ENCODE peak calls at places on chromosomes 2 and 18, in four cellular contexts. One of them, this sample, is unnamed.

GRCh38 chr18:78871631-78872030 is 108.0 kb upstream of the SALL3 start:
- DNase-seq in fibroblast of mammary gland: no peak
- DNase-seq in AG09309: no peak
- DNase-seq in CD4-positive, CD25-positive, alpha-beta regulatory T cell: no peak
- DNase-seq in this sample: no peak

GRCh38 chr18:56028514-56028913 is 440.5 kb upstream of the TCF4 start:
- DNase-seq in fibroblast of mammary gland: peak; percentile 63
- DNase-seq in AG09309: peak; percentile 46
- DNase-seq in CD4-positive, CD25-positive, alpha-beta regulatory T cell: no peak
- DNase-seq in this sample: peak; percentile 12

GRCh38 chr2:240564191-240564570 is 4.0 kb downstream of the DUSP28 start:
- DNase-seq in fibroblast of mammary gland: no peak
- DNase-seq in AG09309: no peak
- DNase-seq in CD4-positive, CD25-positive, alpha-beta regulatory T cell: no peak
- DNase-seq in this sample: no peak

GRCh38 chr18:32267463-32267862 is 77.6 kb downstream of the MEP1B start:
- DNase-seq in fibroblast of mammary gland: no peak
- DNase-seq in AG09309: no peak
- DNase-seq in CD4-positive, CD25-positive, alpha-beta regulatory T cell: no peak
- DNase-seq in this sample: no peak

GRCh38 chr2:134668821-134669220 is 50.0 kb downstream of the TMEM163 start:
- DNase-seq in fibroblast of mammary gland: no peak
- DNase-seq in AG09309: no peak
- DNase-seq in CD4-positive, CD25-positive, alpha-beta regulatory T cell: peak; percentile 53
- DNase-seq in this sample: no peak

GRCh38 chr18:1133541-1133940 is 228.9 kb downstream of the ADCYAP1 start:
- DNase-seq in fibroblast of mammary gland: no peak
- DNase-seq in AG09309: no peak
- DNase-seq in CD4-positive, CD25-positive, alpha-beta regulatory T cell: no peak
- DNase-seq in this sample: no peak

GRCh38 chr18:44655435-44655834 is 25.3 kb upstream of the SETBP1 start:
- DNase-seq in fibroblast of mammary gland: no peak
- DNase-seq in AG09309: no peak
- DNase-seq in CD4-positive, CD25-positive, alpha-beta regulatory T cell: no peak
- DNase-seq in this sample: no peak

GRCh38 chr2:239264838-239265651 is 135.8 kb downstream of the HDAC4 start:
- DNase-seq in fibroblast of mammary gland: peak; percentile 82
- DNase-seq in AG09309: no peak
- DNase-seq in CD4-positive, CD25-positive, alpha-beta regulatory T cell: peak; percentile 61
- DNase-seq in this sample: no peak

GRCh38 chr18:961644-962355 is 57.1 kb downstream of the ADCYAP1 start:
- DNase-seq in fibroblast of mammary gland: peak; percentile 54
- DNase-seq in AG09309: peak; percentile 7
- DNase-seq in CD4-positive, CD25-positive, alpha-beta regulatory T cell: no peak
- DNase-seq in this sample: no peak

GRCh38 chr2:196166876-196167275 is 4.5 kb downstream of the STK17B start:
- DNase-seq in fibroblast of mammary gland: peak; percentile 67
- DNase-seq in AG09309: no peak
- DNase-seq in CD4-positive, CD25-positive, alpha-beta regulatory T cell: peak; percentile 27
- DNase-seq in this sample: peak; percentile 79
- H3K4me3 ChIP-seq in fibroblast of mammary gland: no peak overlapping the region
- H3K4me3 ChIP-seq in AG09309: no peak overlapping the region
- H3K4me3 ChIP-seq in CD4-positive, CD25-positive, alpha-beta regulatory T cell: peak overlapping the region; percentile 100
- H3K4me3 ChIP-seq in this sample: no peak overlapping the region

GRCh38 chr18:58076052-58076451 is 32.0 kb downstream of the NEDD4L start:
- DNase-seq in fibroblast of mammary gland: peak; percentile 8
- DNase-seq in AG09309: no peak
- DNase-seq in CD4-positive, CD25-positive, alpha-beta regulatory T cell: no peak
- DNase-seq in this sample: no peak
- H3K4me3 ChIP-seq in fibroblast of mammary gland: no peak overlapping the region
- H3K4me3 ChIP-seq in AG09309: no peak overlapping the region
- H3K4me3 ChIP-seq in CD4-positive, CD25-positive, alpha-beta regulatory T cell: no peak overlapping the region
- H3K4me3 ChIP-seq in this sample: no peak overlapping the region

GRCh38 chr2:225170162-225170561 is 127.9 kb upstream of the DOCK10 start:
- DNase-seq in fibroblast of mammary gland: no peak
- DNase-seq in AG09309: no peak
- DNase-seq in CD4-positive, CD25-positive, alpha-beta regulatory T cell: no peak
- DNase-seq in this sample: no peak

GRCh38 chr2:225177098-225177497 is 134.8 kb upstream of the DOCK10 start:
- DNase-seq in fibroblast of mammary gland: peak; percentile 69
- DNase-seq in AG09309: peak; percentile 71
- DNase-seq in CD4-positive, CD25-positive, alpha-beta regulatory T cell: no peak
- DNase-seq in this sample: peak; percentile 47

GRCh38 chr2:225173909-225174308 is 131.6 kb upstream of the DOCK10 start:
- DNase-seq in fibroblast of mammary gland: peak; percentile 10
- DNase-seq in AG09309: no peak
- DNase-seq in CD4-positive, CD25-positive, alpha-beta regulatory T cell: no peak
- DNase-seq in this sample: no peak

DNA sequence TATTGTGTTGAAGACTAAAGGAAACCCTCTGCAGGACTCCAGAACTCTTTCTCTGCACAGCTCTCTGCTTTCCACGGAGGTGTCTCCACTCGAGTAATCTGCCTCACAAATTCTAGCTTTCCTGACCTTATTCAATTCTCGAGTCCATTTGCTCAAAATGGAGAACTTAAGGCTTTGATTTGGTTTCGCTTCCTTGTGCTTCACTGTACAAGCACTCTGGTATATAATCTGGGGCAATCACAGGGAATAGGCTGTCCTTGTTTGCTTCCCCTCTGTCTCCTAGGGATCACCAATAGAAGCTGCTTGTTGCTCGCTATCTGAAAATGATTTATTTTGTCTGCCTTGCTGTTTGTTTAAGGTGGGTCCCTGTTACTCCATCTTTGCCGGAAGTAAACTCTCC is 129.1 kb upstream of the DOCK10 start:
- DNase-seq in fibroblast of mammary gland: no peak
- DNase-seq in AG09309: no peak
- DNase-seq in CD4-positive, CD25-positive, alpha-beta regulatory T cell: no peak
- DNase-seq in this sample: no peak
- H3K4me3 ChIP-seq in fibroblast of mammary gland: no peak overlapping the region
- H3K4me3 ChIP-seq in AG09309: no peak overlapping the region
- H3K4me3 ChIP-seq in CD4-positive, CD25-positive, alpha-beta regulatory T cell: no peak overlapping the region
- H3K4me3 ChIP-seq in this sample: no peak overlapping the region

GRCh38 chr2:105143467-105144127 is 97.9 kb upstream of the GPR45 start:
- DNase-seq in fibroblast of mammary gland: no peak
- DNase-seq in AG09309: no peak
- DNase-seq in CD4-positive, CD25-positive, alpha-beta regulatory T cell: no peak
- DNase-seq in this sample: no peak
- H3K4me3 ChIP-seq in fibroblast of mammary gland: peak overlapping the region; percentile 20
- H3K4me3 ChIP-seq in AG09309: peak overlapping the region; percentile 33
- H3K4me3 ChIP-seq in CD4-positive, CD25-positive, alpha-beta regulatory T cell: no peak overlapping the region
- H3K4me3 ChIP-seq in this sample: peak overlapping the region; percentile 34

GRCh38 chr2:191245046-191245868 is at the start of gene MYO1B:
- DNase-seq in fibroblast of mammary gland: peak; percentile 71
- DNase-seq in AG09309: no peak
- DNase-seq in CD4-positive, CD25-positive, alpha-beta regulatory T cell: peak; percentile 4
- DNase-seq in this sample: no peak

GRCh38 chr2:191246820-191247380 is 1.7 kb downstream of the MYO1B start:
- DNase-seq in fibroblast of mammary gland: no peak
- DNase-seq in AG09309: no peak
- DNase-seq in CD4-positive, CD25-positive, alpha-beta regulatory T cell: no peak
- DNase-seq in this sample: no peak

GRCh38 chr2:191247381-191248057 is 2.3 kb downstream of the MYO1B start:
- DNase-seq in fibroblast of mammary gland: peak; percentile 96
- DNase-seq in AG09309: peak; percentile 76
- DNase-seq in CD4-positive, CD25-positive, alpha-beta regulatory T cell: no peak
- DNase-seq in this sample: peak; percentile 84

GRCh38 chr2:191244350-191244749 is 854 bp upstream of the MYO1B start:
- DNase-seq in fibroblast of mammary gland: no peak
- DNase-seq in AG09309: no peak
- DNase-seq in CD4-positive, CD25-positive, alpha-beta regulatory T cell: no peak
- DNase-seq in this sample: no peak

GRCh38 chr2:191245869-191246531 is 796 bp downstream of the MYO1B start:
- DNase-seq in fibroblast of mammary gland: peak; percentile 60
- DNase-seq in AG09309: no peak
- DNase-seq in CD4-positive, CD25-positive, alpha-beta regulatory T cell: no peak
- DNase-seq in this sample: no peak
- H3K4me3 ChIP-seq in fibroblast of mammary gland: peak overlapping the region; percentile 83
- H3K4me3 ChIP-seq in AG09309: peak overlapping the region; percentile 98
- H3K4me3 ChIP-seq in CD4-positive, CD25-positive, alpha-beta regulatory T cell: no peak overlapping the region
- H3K4me3 ChIP-seq in this sample: peak overlapping the region; percentile 93

DNA sequence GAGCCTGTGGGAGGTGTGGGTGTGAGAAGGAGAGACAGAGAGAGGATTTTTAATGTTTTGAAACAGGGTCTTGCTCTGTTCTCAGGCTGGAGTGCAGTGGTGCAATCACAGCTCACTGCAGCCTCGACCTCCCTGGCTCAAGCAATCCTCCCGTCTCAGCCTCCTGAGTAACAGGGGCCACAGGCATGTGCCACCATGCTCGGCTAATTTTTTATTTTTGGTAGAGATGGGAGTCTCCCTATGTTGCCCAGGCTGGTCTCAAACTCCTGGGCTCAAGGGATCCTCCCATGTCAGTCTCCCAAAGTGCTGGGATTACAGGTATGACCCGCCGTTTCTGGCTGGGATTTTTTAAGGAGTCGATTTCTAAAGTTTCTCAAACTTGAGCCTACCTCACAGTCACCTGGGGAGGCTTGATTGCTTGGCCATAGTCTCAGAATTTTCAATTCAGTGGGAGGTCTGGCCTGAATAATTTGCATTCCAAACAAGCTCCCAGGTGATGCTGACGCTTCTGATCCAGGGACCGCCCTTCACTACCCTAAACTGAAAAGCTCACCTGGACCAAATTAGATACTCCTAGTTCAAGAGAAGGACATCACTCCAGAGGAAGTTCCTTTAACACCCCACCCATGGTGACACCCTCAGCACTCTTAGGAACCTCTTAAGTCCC is 70.8 kb upstream of the SLC1A4 start:
- DNase-seq in fibroblast of mammary gland: no peak
- DNase-seq in AG09309: no peak
- DNase-seq in CD4-positive, CD25-positive, alpha-beta regulatory T cell: no peak
- DNase-seq in this sample: no peak
- H3K4me3 ChIP-seq in fibroblast of mammary gland: peak overlapping the region; percentile 56
- H3K4me3 ChIP-seq in AG09309: peak overlapping the region; percentile 34
- H3K4me3 ChIP-seq in CD4-positive, CD25-positive, alpha-beta regulatory T cell: peak overlapping the region; percentile 94
- H3K4me3 ChIP-seq in this sample: peak overlapping the region; percentile 55

GRCh38 chr2:73292316-73292905 is 937 bp downstream of the EGR4 start:
- DNase-seq in fibroblast of mammary gland: no peak
- DNase-seq in AG09309: no peak
- DNase-seq in CD4-positive, CD25-positive, alpha-beta regulatory T cell: no peak
- DNase-seq in this sample: no peak
- H3K4me3 ChIP-seq in fibroblast of mammary gland: no peak overlapping the region
- H3K4me3 ChIP-seq in AG09309: no peak overlapping the region
- H3K4me3 ChIP-seq in CD4-positive, CD25-positive, alpha-beta regulatory T cell: no peak overlapping the region
- H3K4me3 ChIP-seq in this sample: no peak overlapping the region

GRCh38 chr18:21105936-21106335 is 5.7 kb downstream of the ROCK1 start:
- DNase-seq in fibroblast of mammary gland: no peak
- DNase-seq in AG09309: no peak
- DNase-seq in CD4-positive, CD25-positive, alpha-beta regulatory T cell: no peak
- DNase-seq in this sample: no peak
- H3K4me3 ChIP-seq in fibroblast of mammary gland: no peak overlapping the region
- H3K4me3 ChIP-seq in AG09309: no peak overlapping the region
- H3K4me3 ChIP-seq in CD4-positive, CD25-positive, alpha-beta regulatory T cell: peak overlapping the region; percentile 99
- H3K4me3 ChIP-seq in this sample: no peak overlapping the region

GRCh38 chr2:38527338-38528007 is 75.3 kb downstream of the HNRNPLL start:
- DNase-seq in fibroblast of mammary gland: no peak
- DNase-seq in AG09309: no peak
- DNase-seq in CD4-positive, CD25-positive, alpha-beta regulatory T cell: no peak
- DNase-seq in this sample: no peak

GRCh38 chr2:38529208-38529607 is 73.5 kb downstream of the HNRNPLL start:
- DNase-seq in fibroblast of mammary gland: no peak
- DNase-seq in AG09309: no peak
- DNase-seq in CD4-positive, CD25-positive, alpha-beta regulatory T cell: no peak
- DNase-seq in this sample: no peak

GRCh38 chr2:38524580-38524979 is 78.1 kb downstream of the HNRNPLL start:
- DNase-seq in fibroblast of mammary gland: no peak
- DNase-seq in AG09309: no peak
- DNase-seq in CD4-positive, CD25-positive, alpha-beta regulatory T cell: no peak
- DNase-seq in this sample: no peak

GRCh38 chr2:38526195-38526594 is 76.5 kb downstream of the HNRNPLL start:
- DNase-seq in fibroblast of mammary gland: peak; percentile 81
- DNase-seq in AG09309: peak; percentile 70
- DNase-seq in CD4-positive, CD25-positive, alpha-beta regulatory T cell: no peak
- DNase-seq in this sample: no peak

DNA sequence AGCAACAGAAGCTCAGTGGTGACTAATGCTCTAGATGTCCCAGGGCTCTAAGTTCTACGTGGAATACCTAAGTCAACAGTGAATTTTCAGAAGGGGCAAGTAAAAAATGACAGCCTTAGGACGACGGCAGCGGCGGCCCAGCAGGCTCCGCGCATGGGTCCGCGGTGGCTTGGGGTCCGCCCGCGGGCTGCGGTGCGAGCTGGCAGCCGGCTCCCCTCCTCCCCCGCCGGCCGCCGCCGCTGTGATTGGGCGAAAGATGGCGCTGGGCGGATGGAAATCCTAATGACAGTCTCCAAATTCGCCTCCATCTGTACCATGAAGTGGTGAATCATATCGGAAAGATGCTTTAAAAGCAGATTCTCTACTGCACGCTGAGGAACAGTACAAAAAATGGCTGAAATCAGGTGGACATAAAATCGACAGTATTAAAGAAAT is 74.7 kb downstream of the HNRNPLL start:
- DNase-seq in fibroblast of mammary gland: peak; percentile 81
- DNase-seq in AG09309: no peak
- DNase-seq in CD4-positive, CD25-positive, alpha-beta regulatory T cell: no peak
- DNase-seq in this sample: no peak
- H3K4me3 ChIP-seq in fibroblast of mammary gland: peak overlapping the region; percentile 47
- H3K4me3 ChIP-seq in AG09309: peak overlapping the region; percentile 38
- H3K4me3 ChIP-seq in CD4-positive, CD25-positive, alpha-beta regulatory T cell: peak overlapping the region; percentile 22
- H3K4me3 ChIP-seq in this sample: peak overlapping the region; percentile 46